ENCODE peak calls at places on chromosomes 13 and 19, in eight cellular contexts. R is GM12878, Q is upper lobe of right lung, W is heart right ventricle, O is kidney epithelial cell, U is suprapubic skin, B is mucosa of descending colon, Z is ovary. H is an unnamed sample.

GRCh38 chr19:38877781-38878574 is at the start of gene RINL:
- DNase-seq in W (no peak), Q (peak; percentile 76), Z (no peak), O (no peak), R (no peak), B (peak; percentile 87), U (no peak), H (no peak)

GRCh38 chr13:35309711-35310110 is 166.8 kb downstream of the MAB21L1 start:
- DNase-seq in O (no peak), Z (no peak), B (no peak), Q (no peak), U (no peak), R (no peak), W (no peak), H (no peak)

GRCh38 chr13:40207110-40207478 is 459.3 kb downstream of the FOXO1 start:
- DNase-seq in B (no peak), U (no peak), Q (no peak), W (no peak), O (no peak), Z (no peak), R (peak; percentile 74), H (no peak)

GRCh38 chr19:40578442-40578908 is 1.8 kb downstream of the SHKBP1 start:
- DNase-seq in U (no peak), Z (no peak), R (no peak), O (no peak), W (no peak), B (no peak), Q (no peak), H (peak; percentile 33)

GRCh38 chr13:22187329-22187728 is 516.5 kb downstream of the FGF9 start:
- DNase-seq in B (no peak), Z (no peak), R (no peak), W (no peak), O (peak; percentile 10), U (no peak), Q (no peak), H (no peak)

GRCh38 chr13:39226359-39226758 is 188.1 kb downstream of the NHLRC3 start:
- DNase-seq in Z (no peak), Q (no peak), B (no peak), O (no peak), R (no peak), U (no peak), W (peak; percentile 16), H (no peak)

GRCh38 chr19:47075941-47076340 is 27.5 kb upstream of the TMEM160 start:
- DNase-seq in O (peak; percentile 65), R (no peak), B (no peak), W (no peak), U (no peak), Z (no peak), Q (no peak), H (no peak)

GRCh38 chr19:23527797-23528196 is 132.5 kb upstream of the ZNF91 start:
- DNase-seq in B (no peak), U (no peak), Q (no peak), W (no peak), R (peak; percentile 27), Z (no peak), O (no peak), H (no peak)

GRCh38 chr13:38394777-38395504 is 45.3 kb downstream of the UFM1 start:
- DNase-seq in Z (no peak), R (no peak), Q (no peak), U (no peak), W (no peak), B (no peak), O (peak; percentile 34), H (no peak)

GRCh38 chr19:5113633-5114586 is 145.0 kb downstream of the KDM4B start:
- DNase-seq in Z (no peak), B (no peak), R (no peak), U (no peak), Q (no peak), O (no peak), W (peak; percentile 60), H (no peak)

GRCh38 chr13:75050419-75051066 is 431.4 kb downstream of the TBC1D4 start:
- DNase-seq in O (peak; percentile 61), B (no peak), W (no peak), Z (no peak), U (no peak), R (no peak), Q (no peak), H (peak; percentile 3)

GRCh38 chr19:18789883-18790565 is 1.1 kb downstream of the COMP start:
- DNase-seq in B (no peak), W (no peak), R (no peak), O (no peak), Q (no peak), U (no peak), Z (no peak), H (no peak)

GRCh38 chr19:2761876-2762782 is 20.9 kb downstream of the SGTA start:
- DNase-seq in W (no peak), R (no peak), Z (no peak), B (no peak), O (no peak), U (no peak), Q (no peak), H (no peak)

GRCh38 chr19:27647423-27647822 is 1565.5 kb downstream of the UQCRFS1 start:
- DNase-seq in Q (no peak), O (no peak), B (no peak), U (no peak), R (no peak), Z (no peak), W (no peak), H (no peak)

GRCh38 chr13:110985570-110985969 is 70.7 kb upstream of the ANKRD10 start:
- DNase-seq in R (no peak), O (no peak), B (no peak), W (no peak), Q (no peak), Z (no peak), U (no peak), H (peak; percentile 19)

GRCh38 chr19:4208385-4209094 is 20.8 kb upstream of the EBI3 start:
- DNase-seq in Z (no peak), Q (no peak), B (no peak), R (no peak), U (no peak), W (no peak), O (no peak), H (no peak)

DNA sequence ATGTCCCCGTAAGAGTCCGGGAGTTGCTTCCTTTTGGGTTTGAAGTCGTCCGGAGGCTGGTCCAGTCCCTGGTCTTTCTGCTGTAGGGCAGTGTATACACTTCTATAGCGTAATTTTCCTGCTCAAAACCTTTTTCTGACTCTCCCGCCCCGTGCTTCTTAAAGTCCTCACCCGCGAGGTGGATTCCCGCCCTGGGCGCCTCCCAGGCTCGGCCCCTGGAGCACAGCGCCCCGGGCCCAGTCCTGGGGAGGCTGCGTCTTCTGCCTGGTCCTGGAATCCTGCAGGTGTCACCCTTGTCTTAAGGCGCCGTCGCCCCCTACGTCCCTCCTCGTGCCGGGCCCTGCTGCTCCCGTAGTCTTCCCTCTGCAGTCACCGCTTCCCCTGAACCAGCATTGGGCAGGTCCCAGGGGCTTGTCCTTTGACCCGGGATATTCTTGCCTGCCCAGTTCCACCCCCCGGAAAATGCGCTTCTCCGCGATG is 34.4 kb upstream of the ZNF808 start:
- DNase-seq in Q (no peak), W (peak; percentile 13), R (no peak), U (no peak), O (no peak), Z (no peak), B (no peak), H (no peak)
- TF ChIP-seq CTCF in Q (peak; percentile 13), W (peak; percentile 26), R (no peak), U (no peak), O (no peak), Z (no peak), B (no peak), H (no peak)

DNA sequence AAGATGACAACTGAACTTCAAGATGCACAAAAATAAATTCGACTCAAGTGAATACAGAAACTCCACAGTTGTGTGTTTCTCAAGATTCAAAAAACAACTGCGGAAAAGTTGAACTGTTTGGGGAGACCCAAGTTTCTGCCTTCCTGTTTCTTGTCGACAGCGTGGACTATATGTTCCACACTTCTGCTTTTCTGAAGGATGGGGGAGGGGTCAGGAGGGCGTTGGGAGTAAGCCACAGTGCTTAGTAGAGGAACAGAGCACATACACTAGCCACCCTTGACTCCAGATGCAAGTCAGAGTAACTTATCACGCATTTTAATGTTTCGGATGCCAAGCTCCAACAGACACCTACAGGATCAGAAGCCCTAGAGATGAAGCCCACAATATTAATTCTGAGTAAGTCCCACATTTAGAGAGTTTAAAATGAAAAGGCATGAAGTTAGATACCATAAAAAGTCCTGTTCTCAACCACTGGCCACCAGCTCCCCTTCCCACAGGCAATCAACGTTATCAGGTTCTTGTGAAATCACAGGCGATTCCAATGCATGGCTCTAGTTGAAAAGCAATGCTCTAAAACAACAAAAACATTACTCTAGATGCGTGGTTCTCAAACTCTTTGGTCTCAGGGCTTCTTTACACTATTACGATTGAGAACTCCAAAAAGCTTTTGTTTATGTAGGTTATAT is 4.2 kb downstream of the TUBGCP3 start:
- DNase-seq in B (no peak), R (no peak), Z (no peak), Q (no peak), W (no peak), U (no peak), O (no peak), H (no peak)
- TF ChIP-seq CTCF in B (no peak), R (no peak), Z (no peak), Q (no peak), W (no peak), U (no peak), O (no peak), H (no peak)

GRCh38 chr13:68993154-68993553 is 1114.5 kb upstream of the ATXN8OS start:
- DNase-seq in B (no peak), U (no peak), R (no peak), Z (no peak), Q (no peak), W (no peak), O (no peak), H (no peak)

GRCh38 chr13:68996671-68997030 is 1111.0 kb upstream of the ATXN8OS start:
- DNase-seq in Q (no peak), Z (no peak), B (no peak), W (no peak), U (no peak), O (no peak), R (no peak), H (no peak)

GRCh38 chr13:68995972-68996670 is 1111.5 kb upstream of the ATXN8OS start:
- DNase-seq in U (no peak), R (no peak), O (no peak), Q (no peak), Z (no peak), W (no peak), B (no peak), H (no peak)
- TF ChIP-seq CTCF in U (no peak), R (no peak), O (no peak), Q (no peak), Z (no peak), W (no peak), B (no peak), H (no peak)

DNA sequence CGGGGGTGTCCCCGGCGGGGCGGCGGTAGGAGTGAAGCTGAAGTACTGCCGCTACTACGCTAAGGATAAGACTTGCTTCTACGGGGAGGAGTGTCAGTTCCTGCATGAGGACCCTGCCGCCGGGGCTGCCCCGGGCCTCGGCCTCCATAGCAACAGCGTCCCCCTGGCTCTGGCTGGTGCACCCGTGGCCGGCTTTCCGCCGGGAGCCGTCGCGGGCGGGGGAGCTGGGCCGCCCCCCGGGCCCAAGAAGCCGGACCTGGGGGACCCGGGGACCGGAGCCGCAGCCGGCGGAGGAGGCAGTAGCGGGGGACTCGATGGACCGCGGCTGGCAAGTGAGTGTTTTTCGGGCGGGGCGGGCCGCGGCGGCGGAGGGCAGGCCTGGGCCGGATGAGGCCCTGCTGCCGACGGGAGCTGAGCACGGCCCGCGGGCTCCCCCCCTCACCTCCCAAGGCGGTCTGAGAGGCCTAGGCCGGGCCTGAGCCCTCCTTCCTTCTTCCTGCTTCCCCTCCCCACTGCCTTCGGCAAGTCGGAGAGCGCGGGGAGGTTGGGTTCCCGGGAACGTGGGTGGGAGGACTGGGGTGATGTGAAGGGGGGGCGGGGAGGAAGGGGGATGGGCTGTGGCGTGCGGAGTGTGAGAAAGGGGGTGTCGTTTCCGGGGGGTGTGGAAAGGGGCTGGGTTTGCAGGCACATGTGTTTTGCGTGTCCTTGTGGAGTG is 568 bp downstream of the PAN3 start:
- DNase-seq in O (no peak), Z (peak; percentile 86), U (peak; percentile 89), R (peak; percentile 80), W (peak; percentile 80), B (peak; percentile 90), Q (peak; percentile 93), H (peak; percentile 89)
- TF ChIP-seq CTCF in O (no peak), Z (no peak), U (no peak), R (no peak), W (no peak), B (no peak), Q (no peak), H (no peak)